ENCODE peak calls at places on chromosomes 3 and 15, in eight cellular contexts. One of them, this sample, is unnamed.

GRCh38 chr3:141485578-141486415 is 1.0 kb upstream of the RASA2 start:
- DNase-seq in gastrocnemius medialis: no peak
- DNase-seq in colonic mucosa: peak; percentile 64
- DNase-seq in stimulated activated CD8-positive, alpha-beta memory T cell treated with anti-CD3 and anti-CD28 coated beads, Interleukin-15, amount 100 ng/mL, for 24 hours: no peak
- DNase-seq in A172: peak; percentile 76
- DNase-seq in T-helper 1 cell: no peak
- DNase-seq in NCI-H1694 treated with DMSO at 0.1 percent for 48 hours: no peak
- DNase-seq in fibroblast of mammary gland: peak; percentile 84
- DNase-seq in this sample: peak; percentile 92

GRCh38 chr3:109257269-109257668 is 59.0 kb downstream of the DPPA2 start:
- DNase-seq in gastrocnemius medialis: no peak
- DNase-seq in colonic mucosa: no peak
- DNase-seq in stimulated activated CD8-positive, alpha-beta memory T cell treated with anti-CD3 and anti-CD28 coated beads, Interleukin-15, amount 100 ng/mL, for 24 hours: no peak
- DNase-seq in A172: peak; percentile 84
- DNase-seq in T-helper 1 cell: no peak
- DNase-seq in NCI-H1694 treated with DMSO at 0.1 percent for 48 hours: no peak
- DNase-seq in fibroblast of mammary gland: peak; percentile 47
- DNase-seq in this sample: peak; percentile 87

GRCh38 chr3:184749168-184749744 is 37.4 kb upstream of the MAGEF1 start:
- DNase-seq in gastrocnemius medialis: no peak
- DNase-seq in colonic mucosa: no peak
- DNase-seq in stimulated activated CD8-positive, alpha-beta memory T cell treated with anti-CD3 and anti-CD28 coated beads, Interleukin-15, amount 100 ng/mL, for 24 hours: no peak
- DNase-seq in A172: no peak
- DNase-seq in T-helper 1 cell: no peak
- DNase-seq in NCI-H1694 treated with DMSO at 0.1 percent for 48 hours: no peak
- DNase-seq in fibroblast of mammary gland: no peak
- DNase-seq in this sample: no peak

GRCh38 chr15:81163961-81164800 is 30.1 kb downstream of the CFAP161 start:
- DNase-seq in gastrocnemius medialis: no peak
- DNase-seq in colonic mucosa: no peak
- DNase-seq in stimulated activated CD8-positive, alpha-beta memory T cell treated with anti-CD3 and anti-CD28 coated beads, Interleukin-15, amount 100 ng/mL, for 24 hours: no peak
- DNase-seq in A172: peak; percentile 18
- DNase-seq in T-helper 1 cell: no peak
- DNase-seq in NCI-H1694 treated with DMSO at 0.1 percent for 48 hours: no peak
- DNase-seq in fibroblast of mammary gland: peak; percentile 87
- DNase-seq in this sample: no peak

GRCh38 chr3:99578339-99578970 is 59.9 kb upstream of the COL8A1 start:
- DNase-seq in gastrocnemius medialis: no peak
- DNase-seq in colonic mucosa: no peak
- DNase-seq in stimulated activated CD8-positive, alpha-beta memory T cell treated with anti-CD3 and anti-CD28 coated beads, Interleukin-15, amount 100 ng/mL, for 24 hours: no peak
- DNase-seq in A172: peak; percentile 16
- DNase-seq in T-helper 1 cell: no peak
- DNase-seq in NCI-H1694 treated with DMSO at 0.1 percent for 48 hours: no peak
- DNase-seq in fibroblast of mammary gland: peak; percentile 8
- DNase-seq in this sample: peak; percentile 22

GRCh38 chr15:99474981-99475753 is 90.6 kb upstream of the MEF2A start:
- DNase-seq in gastrocnemius medialis: peak; percentile 17
- DNase-seq in colonic mucosa: no peak
- DNase-seq in stimulated activated CD8-positive, alpha-beta memory T cell treated with anti-CD3 and anti-CD28 coated beads, Interleukin-15, amount 100 ng/mL, for 24 hours: no peak
- DNase-seq in A172: no peak
- DNase-seq in T-helper 1 cell: no peak
- DNase-seq in NCI-H1694 treated with DMSO at 0.1 percent for 48 hours: no peak
- DNase-seq in fibroblast of mammary gland: no peak
- DNase-seq in this sample: no peak

GRCh38 chr3:64445318-64446300 is 220.3 kb upstream of the PRICKLE2 start:
- DNase-seq in gastrocnemius medialis: no peak
- DNase-seq in colonic mucosa: peak; percentile 34
- DNase-seq in stimulated activated CD8-positive, alpha-beta memory T cell treated with anti-CD3 and anti-CD28 coated beads, Interleukin-15, amount 100 ng/mL, for 24 hours: no peak
- DNase-seq in A172: peak; percentile 4
- DNase-seq in T-helper 1 cell: no peak
- DNase-seq in NCI-H1694 treated with DMSO at 0.1 percent for 48 hours: no peak
- DNase-seq in fibroblast of mammary gland: no peak
- DNase-seq in this sample: peak; percentile 34

GRCh38 chr15:73146419-73146818 is 94.2 kb downstream of the NEO1 start:
- DNase-seq in gastrocnemius medialis: no peak
- DNase-seq in colonic mucosa: no peak
- DNase-seq in stimulated activated CD8-positive, alpha-beta memory T cell treated with anti-CD3 and anti-CD28 coated beads, Interleukin-15, amount 100 ng/mL, for 24 hours: no peak
- DNase-seq in A172: no peak
- DNase-seq in T-helper 1 cell: no peak
- DNase-seq in NCI-H1694 treated with DMSO at 0.1 percent for 48 hours: no peak
- DNase-seq in fibroblast of mammary gland: no peak
- DNase-seq in this sample: no peak

GRCh38 chr3:21938267-21938681 is 187.3 kb upstream of the ZNF385D start:
- DNase-seq in gastrocnemius medialis: peak; percentile 5
- DNase-seq in colonic mucosa: no peak
- DNase-seq in stimulated activated CD8-positive, alpha-beta memory T cell treated with anti-CD3 and anti-CD28 coated beads, Interleukin-15, amount 100 ng/mL, for 24 hours: no peak
- DNase-seq in A172: no peak
- DNase-seq in T-helper 1 cell: no peak
- DNase-seq in NCI-H1694 treated with DMSO at 0.1 percent for 48 hours: no peak
- DNase-seq in fibroblast of mammary gland: no peak
- DNase-seq in this sample: no peak

GRCh38 chr15:36356511-36356910 is 222.9 kb upstream of the CDIN1 start:
- DNase-seq in gastrocnemius medialis: no peak
- DNase-seq in colonic mucosa: no peak
- DNase-seq in stimulated activated CD8-positive, alpha-beta memory T cell treated with anti-CD3 and anti-CD28 coated beads, Interleukin-15, amount 100 ng/mL, for 24 hours: no peak
- DNase-seq in A172: peak; percentile 45
- DNase-seq in T-helper 1 cell: no peak
- DNase-seq in NCI-H1694 treated with DMSO at 0.1 percent for 48 hours: no peak
- DNase-seq in fibroblast of mammary gland: no peak
- DNase-seq in this sample: no peak

GRCh38 chr15:71469393-71469792 is 341.0 kb upstream of the NR2E3 start:
- DNase-seq in gastrocnemius medialis: no peak
- DNase-seq in colonic mucosa: no peak
- DNase-seq in stimulated activated CD8-positive, alpha-beta memory T cell treated with anti-CD3 and anti-CD28 coated beads, Interleukin-15, amount 100 ng/mL, for 24 hours: no peak
- DNase-seq in A172: no peak
- DNase-seq in T-helper 1 cell: no peak
- DNase-seq in NCI-H1694 treated with DMSO at 0.1 percent for 48 hours: no peak
- DNase-seq in fibroblast of mammary gland: peak; percentile 66
- DNase-seq in this sample: no peak

GRCh38 chr3:28022916-28023315 is 218.5 kb upstream of the CMC1 start:
- DNase-seq in gastrocnemius medialis: no peak
- DNase-seq in colonic mucosa: no peak
- DNase-seq in stimulated activated CD8-positive, alpha-beta memory T cell treated with anti-CD3 and anti-CD28 coated beads, Interleukin-15, amount 100 ng/mL, for 24 hours: no peak
- DNase-seq in A172: no peak
- DNase-seq in T-helper 1 cell: no peak
- DNase-seq in NCI-H1694 treated with DMSO at 0.1 percent for 48 hours: no peak
- DNase-seq in fibroblast of mammary gland: no peak
- DNase-seq in this sample: no peak

GRCh38 chr15:33679065-33679464 is 289.2 kb upstream of the CHRM5 start:
- DNase-seq in gastrocnemius medialis: no peak
- DNase-seq in colonic mucosa: no peak
- DNase-seq in stimulated activated CD8-positive, alpha-beta memory T cell treated with anti-CD3 and anti-CD28 coated beads, Interleukin-15, amount 100 ng/mL, for 24 hours: no peak
- DNase-seq in A172: no peak
- DNase-seq in T-helper 1 cell: no peak
- DNase-seq in NCI-H1694 treated with DMSO at 0.1 percent for 48 hours: no peak
- DNase-seq in fibroblast of mammary gland: peak; percentile 8
- DNase-seq in this sample: peak; percentile 19

GRCh38 chr3:123636431-123636841 is 51.6 kb upstream of the HACD2 start:
- DNase-seq in gastrocnemius medialis: no peak
- DNase-seq in colonic mucosa: no peak
- DNase-seq in stimulated activated CD8-positive, alpha-beta memory T cell treated with anti-CD3 and anti-CD28 coated beads, Interleukin-15, amount 100 ng/mL, for 24 hours: no peak
- DNase-seq in A172: no peak
- DNase-seq in T-helper 1 cell: no peak
- DNase-seq in NCI-H1694 treated with DMSO at 0.1 percent for 48 hours: no peak
- DNase-seq in fibroblast of mammary gland: no peak
- DNase-seq in this sample: no peak

GRCh38 chr3:9260305-9260704 is 10.9 kb upstream of the SRGAP3 start:
- DNase-seq in gastrocnemius medialis: no peak
- DNase-seq in colonic mucosa: no peak
- DNase-seq in stimulated activated CD8-positive, alpha-beta memory T cell treated with anti-CD3 and anti-CD28 coated beads, Interleukin-15, amount 100 ng/mL, for 24 hours: no peak
- DNase-seq in A172: no peak
- DNase-seq in T-helper 1 cell: no peak
- DNase-seq in NCI-H1694 treated with DMSO at 0.1 percent for 48 hours: no peak
- DNase-seq in fibroblast of mammary gland: no peak
- DNase-seq in this sample: no peak

GRCh38 chr3:117011687-117012250 is 302.2 kb downstream of the TUSC7 start:
- DNase-seq in gastrocnemius medialis: no peak
- DNase-seq in colonic mucosa: no peak
- DNase-seq in stimulated activated CD8-positive, alpha-beta memory T cell treated with anti-CD3 and anti-CD28 coated beads, Interleukin-15, amount 100 ng/mL, for 24 hours: no peak
- DNase-seq in A172: no peak
- DNase-seq in T-helper 1 cell: no peak
- DNase-seq in NCI-H1694 treated with DMSO at 0.1 percent for 48 hours: no peak
- DNase-seq in fibroblast of mammary gland: peak; percentile 89
- DNase-seq in this sample: no peak

GRCh38 chr3:197809356-197810020 is 18.4 kb downstream of the LRCH3 start:
- DNase-seq in gastrocnemius medialis: no peak
- DNase-seq in colonic mucosa: no peak
- DNase-seq in stimulated activated CD8-positive, alpha-beta memory T cell treated with anti-CD3 and anti-CD28 coated beads, Interleukin-15, amount 100 ng/mL, for 24 hours: no peak
- DNase-seq in A172: peak; percentile 12
- DNase-seq in T-helper 1 cell: no peak
- DNase-seq in NCI-H1694 treated with DMSO at 0.1 percent for 48 hours: no peak
- DNase-seq in fibroblast of mammary gland: peak; percentile 79
- DNase-seq in this sample: peak; percentile 55

GRCh38 chr15:63474810-63475316 is 29.5 kb upstream of the USP3 start:
- DNase-seq in gastrocnemius medialis: no peak
- DNase-seq in colonic mucosa: peak; percentile 59
- DNase-seq in stimulated activated CD8-positive, alpha-beta memory T cell treated with anti-CD3 and anti-CD28 coated beads, Interleukin-15, amount 100 ng/mL, for 24 hours: no peak
- DNase-seq in A172: no peak
- DNase-seq in T-helper 1 cell: no peak
- DNase-seq in NCI-H1694 treated with DMSO at 0.1 percent for 48 hours: no peak
- DNase-seq in fibroblast of mammary gland: peak; percentile 25
- DNase-seq in this sample: peak; percentile 29

GRCh38 chr15:35514759-35515158 is 31.2 kb downstream of the DPH6 start:
- DNase-seq in gastrocnemius medialis: no peak
- DNase-seq in colonic mucosa: no peak
- DNase-seq in stimulated activated CD8-positive, alpha-beta memory T cell treated with anti-CD3 and anti-CD28 coated beads, Interleukin-15, amount 100 ng/mL, for 24 hours: no peak
- DNase-seq in A172: no peak
- DNase-seq in T-helper 1 cell: no peak
- DNase-seq in NCI-H1694 treated with DMSO at 0.1 percent for 48 hours: no peak
- DNase-seq in fibroblast of mammary gland: peak; percentile 32
- DNase-seq in this sample: peak; percentile 11

GRCh38 chr15:27873825-27874224 is 225.3 kb downstream of the OCA2 start:
- DNase-seq in gastrocnemius medialis: no peak
- DNase-seq in colonic mucosa: no peak
- DNase-seq in stimulated activated CD8-positive, alpha-beta memory T cell treated with anti-CD3 and anti-CD28 coated beads, Interleukin-15, amount 100 ng/mL, for 24 hours: no peak
- DNase-seq in A172: no peak
- DNase-seq in T-helper 1 cell: no peak
- DNase-seq in NCI-H1694 treated with DMSO at 0.1 percent for 48 hours: no peak
- DNase-seq in fibroblast of mammary gland: no peak
- DNase-seq in this sample: no peak

GRCh38 chr15:38555686-38556334 is 8.8 kb downstream of the RASGRP1 start:
- DNase-seq in gastrocnemius medialis: no peak
- DNase-seq in colonic mucosa: no peak
- DNase-seq in stimulated activated CD8-positive, alpha-beta memory T cell treated with anti-CD3 and anti-CD28 coated beads, Interleukin-15, amount 100 ng/mL, for 24 hours: no peak
- DNase-seq in A172: no peak
- DNase-seq in T-helper 1 cell: no peak
- DNase-seq in NCI-H1694 treated with DMSO at 0.1 percent for 48 hours: peak; percentile 79
- DNase-seq in fibroblast of mammary gland: peak; percentile 70
- DNase-seq in this sample: peak; percentile 55

GRCh38 chr3:126517986-126518778 is 609 bp upstream of the UROC1 start:
- DNase-seq in gastrocnemius medialis: no peak
- DNase-seq in colonic mucosa: no peak
- DNase-seq in stimulated activated CD8-positive, alpha-beta memory T cell treated with anti-CD3 and anti-CD28 coated beads, Interleukin-15, amount 100 ng/mL, for 24 hours: no peak
- DNase-seq in A172: no peak
- DNase-seq in T-helper 1 cell: no peak
- DNase-seq in NCI-H1694 treated with DMSO at 0.1 percent for 48 hours: no peak
- DNase-seq in fibroblast of mammary gland: no peak
- DNase-seq in this sample: no peak

This sample was measured in ELR.